ENCODE peak calls at places on chromosomes 12 and 14, in eight cellular contexts. R, U, Q, W, G, X, I and Z are unnamed samples.

GRCh38 chr14:32648434-32648833 is 290.2 kb upstream of the NPAS3 start:
- DNase-seq in I (no peak), U (peak; percentile 91), R (peak; percentile 85), G (no peak), Q (no peak), W (no peak), X (no peak), Z (no peak)

GRCh38 chr14:23827100-23827892 is 126.3 kb upstream of the DHRS4 start:
- DNase-seq in R (no peak), X (no peak), G (no peak), W (no peak), Q (no peak), U (no peak), I (no peak), Z (no peak)

GRCh38 chr14:103257211-103257962 is 76.7 kb upstream of the EIF5 start:
- DNase-seq in R (peak; percentile 34), W (no peak), Q (no peak), G (no peak), X (no peak), I (no peak), U (peak; percentile 26), Z (no peak)

GRCh38 chr12:10779103-10779502 is 23.3 kb downstream of the TAS2R7 start:
- DNase-seq in U (no peak), Q (no peak), X (no peak), I (no peak), G (no peak), R (no peak), W (no peak), Z (no peak)

GRCh38 chr12:1929241-1929984 is 11.0 kb upstream of the CACNA2D4 start:
- DNase-seq in I (no peak), X (no peak), U (no peak), G (no peak), R (no peak), W (no peak), Q (no peak), Z (no peak)

GRCh38 chr12:63869656-63870055 is 25.2 kb downstream of the SRGAP1 start:
- DNase-seq in I (no peak), Q (no peak), X (no peak), U (peak; percentile 47), G (no peak), W (no peak), R (peak; percentile 50), Z (no peak)

GRCh38 chr14:72513994-72514659 is 379.8 kb downstream of the DPF3 start:
- DNase-seq in R (peak; percentile 54), Q (no peak), W (no peak), I (peak; percentile 28), G (no peak), X (peak; percentile 74), U (peak; percentile 54), Z (no peak)

GRCh38 chr12:57016348-57016747 is at the start of gene TAC3:
- DNase-seq in Q (no peak), U (peak; percentile 31), G (no peak), W (no peak), I (peak; percentile 26), R (no peak), X (no peak), Z (no peak)

GRCh38 chr12:107442593-107442992 is 243.0 kb upstream of the PWP1 start:
- DNase-seq in R (no peak), Q (no peak), X (no peak), W (no peak), I (no peak), U (peak; percentile 11), G (no peak), Z (no peak)

GRCh38 chr14:24679248-24680085 is 45.5 kb upstream of the GZMB start:
- DNase-seq in U (no peak), R (no peak), Q (no peak), I (no peak), G (no peak), W (no peak), X (no peak), Z (no peak)

GRCh38 chr12:65951697-65952096 is 127.4 kb downstream of the HMGA2 start:
- DNase-seq in G (no peak), X (no peak), W (no peak), R (no peak), Q (no peak), I (no peak), U (no peak), Z (no peak)

GRCh38 chr12:7106082-7106481 is 2.9 kb downstream of the C1RL start:
- DNase-seq in Q (no peak), I (no peak), R (no peak), X (no peak), U (no peak), W (no peak), G (no peak), Z (no peak)

GRCh38 chr12:47356129-47356622 is 276.4 kb upstream of the AMIGO2 start:
- DNase-seq in W (no peak), U (no peak), Q (peak; percentile 23), R (peak; percentile 9), X (no peak), G (no peak), I (no peak), Z (no peak)

GRCh38 chr12:115411121-115411520 is 727.1 kb upstream of the TBX3 start:
- DNase-seq in I (peak; percentile 21), R (peak; percentile 20), X (no peak), G (no peak), Q (no peak), W (no peak), U (no peak), Z (no peak)

GRCh38 chr12:103966736-103967135 is 1.1 kb downstream of the TDG start:
- DNase-seq in I (no peak), U (no peak), X (no peak), W (no peak), G (no peak), R (no peak), Q (no peak), Z (no peak)

GRCh38 chr12:69396963-69397362 is 37.4 kb downstream of the YEATS4 start:
- DNase-seq in U (no peak), I (no peak), X (no peak), G (no peak), W (no peak), Q (no peak), R (no peak), Z (no peak)

GRCh38 chr14:74190910-74191575 is 48.2 kb upstream of the VSX2 start:
- DNase-seq in R (no peak), W (no peak), I (no peak), U (no peak), G (no peak), Q (peak; percentile 26), X (no peak), Z (no peak)

GRCh38 chr14:70259420-70259819 is 70.7 kb upstream of the SLC8A3 start:
- DNase-seq in I (no peak), W (no peak), U (no peak), G (no peak), X (no peak), Q (no peak), R (no peak), Z (no peak)

GRCh38 chr14:37697489-37698121 is 102.2 kb downstream of the TTC6 start:
- DNase-seq in U (peak; percentile 53), X (no peak), G (no peak), R (peak; percentile 89), Q (no peak), W (no peak), I (no peak), Z (no peak)